ENCODE peak calls at places on chromosomes 4 and X, in six cellular contexts. V is AG10803, J is fibroblast of mammary gland, I is glutamatergic neuron, S is BE2C, B is AG09319. P is an unnamed sample.

GRCh38 chrX:40628506-40628905 is 5.3 kb downstream of the MPC1L start:
- DNase-seq in I (no peak), S (no peak), B (no peak), V (peak), J (no peak), P (no peak)

GRCh38 chrX:22081475-22082092 is 49.5 kb downstream of the PHEX start:
- DNase-seq in I (peak), S (peak), V (peak), J (peak), B (no peak), P (peak)

GRCh38 chrX:44232100-44232499 is 111.4 kb downstream of the EFHC2 start:
- DNase-seq in B (no peak), J (no peak), I (no peak), V (no peak), S (no peak), P (no peak)

GRCh38 chr4:2357821-2358745 is 60.4 kb downstream of the ZFYVE28 start:
- DNase-seq in V (no peak), I (no peak), B (no peak), J (no peak), S (no peak), P (no peak)

GRCh38 chrX:47156611-47157520 is 11.8 kb downstream of the RBM10 start:
- DNase-seq in J (no peak), I (no peak), B (no peak), S (no peak), V (no peak), P (no peak)

GRCh38 chrX:149630681-149631292 is 805 bp downstream of the TMEM185A start:
- DNase-seq in J (peak), B (peak), S (no peak), I (peak), V (peak), P (no peak)

GRCh38 chr4:79181190-79181589 is 144.7 kb downstream of the NAA11 start:
- DNase-seq in I (no peak), V (no peak), J (no peak), S (no peak), B (no peak), P (peak)

GRCh38 chr4:17335371-17335770 is 176.5 kb downstream of the QDPR start:
- DNase-seq in J (no peak), V (no peak), B (no peak), I (no peak), S (no peak), P (no peak)

GRCh38 chrX:46836701-46837542 is at the start of gene RP2:
- DNase-seq in I (peak), S (peak), V (peak), J (peak), B (peak), P (peak)

GRCh38 chrX:18377802-18378201 is 23.3 kb upstream of the SCML2 start:
- DNase-seq in S (peak), V (peak), B (no peak), J (peak), I (peak), P (peak)

GRCh38 chrX:153984351-153985178 is 12.0 kb downstream of the TMEM187 start:
- DNase-seq in V (no peak), S (no peak), J (no peak), I (no peak), B (no peak), P (no peak)

GRCh38 chr4:48275247-48275646 is 5.6 kb upstream of the TEC start:
- DNase-seq in V (peak), B (no peak), J (peak), I (no peak), S (no peak), P (no peak)

GRCh38 chr4:176066757-176067156 is 1.1 kb downstream of the WDR17 start:
- DNase-seq in V (no peak), B (no peak), S (no peak), J (no peak), I (no peak), P (no peak)

GRCh38 chrX:107298276-107298675 is 91.9 kb downstream of the DNAAF6 start:
- DNase-seq in J (no peak), I (no peak), S (no peak), V (no peak), B (no peak), P (no peak)

GRCh38 chr4:140014284-140014683 is 139.7 kb downstream of the MAML3 start:
- DNase-seq in J (peak), B (no peak), V (no peak), I (no peak), S (no peak), P (no peak)

GRCh38 chr4:156512622-156513021 is 459.0 kb downstream of the PDGFC start:
- DNase-seq in B (peak), S (no peak), J (peak), V (peak), I (no peak), P (no peak)

GRCh38 chr4:39637572-39638357 is 900 bp downstream of the SMIM14 start:
- DNase-seq in B (no peak), V (peak), I (peak), J (peak), S (peak), P (peak)

GRCh38 chrX:74162199-74162598 is 141.8 kb upstream of the ZCCHC13 start:
- DNase-seq in V (no peak), J (no peak), B (no peak), I (no peak), S (no peak), P (no peak)

GRCh38 chr4:90753068-90753467 is 625.9 kb downstream of the CCSER1 start:
- DNase-seq in I (no peak), V (no peak), B (no peak), J (no peak), S (no peak), P (no peak)

GRCh38 chr4:78267790-78268189 is 210.7 kb downstream of the FRAS1 start:
- DNase-seq in J (no peak), I (no peak), V (no peak), S (no peak), B (no peak), P (no peak)

GRCh38 chr4:122539861-122540465 is 80.9 kb downstream of the IL21 start:
- DNase-seq in B (no peak), I (no peak), S (no peak), V (no peak), J (no peak), P (no peak)

GRCh38 chr4:113106076-113106475 is 56.6 kb downstream of the ANK2 start:
- DNase-seq in I (no peak), V (peak), J (peak), S (no peak), B (peak), P (no peak)

GRCh38 chrX:96987228-96987627 is 103.5 kb downstream of the RPA4 start:
- DNase-seq in B (no peak), I (no peak), J (peak), S (no peak), V (peak), P (no peak)

GRCh38 chrX:39112143-39112542 is 310.9 kb downstream of the MID1IP1 start:
- DNase-seq in J (peak), B (no peak), I (no peak), S (no peak), V (peak), P (no peak)

GRCh38 chr4:17781072-17781830 is at the start of gene FAM184B:
- DNase-seq in J (no peak), V (no peak), S (peak), B (no peak), I (peak), P (peak)

GRCh38 chrX:45771114-45771513 is 570.4 kb upstream of the DIPK2B start:
- DNase-seq in V (peak), B (peak), S (no peak), I (no peak), J (peak), P (no peak)

GRCh38 chrX:71366674-71367256 is 608 bp downstream of the TAF1 start:
- DNase-seq in V (peak), J (no peak), S (peak), I (peak), B (no peak), P (peak)

GRCh38 chr4:8910822-8911310 is 39.2 kb upstream of the HMX1 start:
- DNase-seq in I (no peak), J (no peak), V (no peak), S (no peak), B (no peak), P (no peak)

GRCh38 chrX:119763175-119763574 is 4.8 kb downstream of the SOWAHD start:
- DNase-seq in I (no peak), J (peak), V (peak), B (peak), S (no peak), P (no peak)

GRCh38 chr4:83639849-83640493 is 104.1 kb downstream of the GPAT3 start:
- DNase-seq in I (no peak), V (peak), S (peak), B (peak), J (peak), P (peak)

GRCh38 chrX:15866141-15866540 is 11.5 kb upstream of the AP1S2 start:
- DNase-seq in J (no peak), I (no peak), V (no peak), S (no peak), B (no peak), P (no peak)

GRCh38 chrX:14802943-14803710 is 69.7 kb downstream of the FANCB start:
- DNase-seq in I (no peak), S (no peak), V (peak), J (peak), B (peak), P (no peak)

GRCh38 chr4:158172558-158173258 is at the start of gene GASK1B:
- DNase-seq in V (peak), B (peak), S (peak), J (peak), I (no peak), P (peak)

GRCh38 chr4:2178986-2179385 is 62.9 kb downstream of the HAUS3 start:
- DNase-seq in S (no peak), B (no peak), J (no peak), I (no peak), V (no peak), P (no peak)

GRCh38 chrX:11553594-11553993 is 112.1 kb downstream of the ARHGAP6 start:
- DNase-seq in S (no peak), B (no peak), I (no peak), J (no peak), V (no peak), P (no peak)

GRCh38 chrX:11557120-11557519 is 108.6 kb downstream of the ARHGAP6 start:
- DNase-seq in B (no peak), V (peak), I (no peak), J (peak), S (no peak), P (no peak)

GRCh38 chrX:11555759-11556158 is 110.0 kb downstream of the ARHGAP6 start:
- DNase-seq in V (peak), B (no peak), I (no peak), J (peak), S (no peak), P (no peak)

GRCh38 chrX:11562570-11562969 is 103.2 kb downstream of the ARHGAP6 start:
- DNase-seq in J (no peak), B (no peak), I (no peak), V (no peak), S (no peak), P (no peak)

DNA sequence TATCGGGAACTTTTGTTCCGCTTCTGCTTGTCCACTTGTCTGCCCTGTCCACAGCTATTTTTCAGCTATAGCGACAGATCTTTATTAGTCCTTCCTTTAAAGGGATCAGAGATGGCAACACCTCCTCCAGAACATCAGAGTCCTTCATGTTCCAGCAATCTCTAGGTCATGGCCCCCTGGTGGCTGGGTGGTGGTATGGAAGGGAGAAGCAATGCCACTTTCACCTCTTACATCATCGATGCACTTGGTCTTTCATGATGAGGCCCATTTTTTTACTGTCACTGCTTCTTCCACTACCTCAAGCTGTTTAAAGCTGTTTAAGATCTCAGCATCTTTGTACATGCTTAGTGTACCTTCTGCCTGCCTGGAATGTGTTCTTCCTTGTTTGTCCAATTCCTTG is 106.7 kb downstream of the ARHGAP6 start:
- DNase-seq in I (peak), B (no peak), J (no peak), V (no peak), S (peak), P (peak)
- TF ChIP-seq CTCF in I (peak), B (no peak), J (peak), V (no peak), S (peak), P (peak)

DNA sequence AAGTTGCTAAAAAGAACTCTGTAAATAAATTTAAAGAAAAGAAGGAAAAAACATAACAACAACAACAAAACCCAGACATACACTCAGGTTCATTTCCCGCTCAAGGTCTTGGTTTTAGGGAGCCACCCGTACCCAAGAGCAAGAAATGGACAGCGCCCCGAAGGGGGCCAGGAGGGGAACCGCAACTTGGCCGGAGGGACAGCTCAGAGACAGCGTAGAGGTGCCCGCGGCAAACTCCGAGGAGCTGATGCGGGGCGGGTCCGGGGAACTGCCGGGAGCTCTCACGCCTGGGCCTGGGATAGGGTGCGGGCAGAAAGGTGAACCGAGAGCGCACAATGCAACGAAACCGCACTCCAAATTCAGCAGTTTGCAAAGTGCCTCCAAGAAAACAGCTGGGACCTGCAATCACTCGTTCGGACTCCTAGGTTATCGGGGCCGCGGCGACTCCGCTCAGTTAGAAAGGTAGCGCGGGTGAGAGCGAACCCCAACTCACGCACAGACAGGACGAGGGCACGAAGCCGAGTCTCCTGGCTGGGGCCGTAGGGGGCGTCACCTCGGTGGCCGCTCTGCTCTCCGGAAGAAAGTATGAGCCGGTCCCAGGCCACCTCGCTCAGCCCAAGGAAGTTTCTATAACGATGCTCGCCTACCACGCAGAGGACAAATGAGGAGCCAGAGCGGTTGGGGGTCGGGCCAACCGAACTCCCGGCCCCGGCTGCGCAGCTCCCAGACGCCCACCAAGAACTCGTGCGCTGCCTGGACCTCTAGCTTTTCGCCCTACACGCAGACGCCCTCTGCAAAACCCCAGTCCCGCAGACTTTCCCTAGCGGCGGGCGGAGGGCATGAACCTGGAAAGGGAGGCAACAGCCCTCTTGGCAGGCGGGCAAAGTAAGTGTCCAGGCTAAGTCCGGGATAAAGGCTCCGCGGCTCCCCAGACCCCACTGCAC is 1.4 kb downstream of the NDNF start:
- DNase-seq in V (peak), I (peak), S (peak), B (no peak), J (peak), P (peak)
- TF ChIP-seq CTCF in V (peak), I (peak), S (peak), B (peak), J (peak), P (peak)

DNA sequence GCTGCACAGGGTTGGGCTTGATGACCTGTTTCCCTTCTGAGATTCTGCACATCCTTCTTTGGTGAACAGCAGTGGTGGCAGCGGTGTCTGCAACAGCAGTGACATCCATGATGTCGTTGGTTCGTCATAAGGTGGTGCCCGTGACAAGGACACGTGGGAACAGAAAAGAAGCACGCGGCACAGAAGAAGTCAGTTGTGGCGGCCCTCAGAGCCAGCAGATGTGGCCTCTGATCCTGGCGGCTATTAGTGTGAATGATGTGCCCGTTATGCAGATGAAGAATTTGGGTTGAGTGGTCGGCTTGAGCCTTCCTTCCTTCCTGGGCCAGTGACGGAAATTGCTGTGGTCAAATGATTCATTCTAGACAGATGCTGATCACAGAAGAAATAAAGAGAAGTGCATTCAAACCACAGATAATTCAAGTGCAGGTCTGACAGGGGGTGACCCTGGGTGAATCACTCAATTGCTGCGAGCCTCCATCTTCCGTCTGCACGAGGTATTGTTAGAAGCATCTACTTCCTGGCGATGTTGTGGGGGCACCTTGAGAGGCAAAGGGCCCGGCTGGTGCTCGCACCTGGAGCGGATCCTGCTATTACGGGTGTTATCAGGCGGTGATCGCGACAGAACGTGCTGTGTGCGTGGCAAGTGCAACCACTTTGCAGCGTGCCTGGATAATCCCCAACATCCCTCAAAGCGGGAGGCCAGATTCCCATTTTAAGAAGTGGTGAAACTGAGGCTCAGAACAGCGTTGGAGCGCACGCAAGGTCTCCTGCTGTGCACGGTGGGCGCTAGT is 215.2 kb upstream of the PSAPL1 start:
- DNase-seq in J (peak), S (no peak), I (no peak), B (peak), V (peak), P (no peak)
- TF ChIP-seq CTCF in J (no peak), S (no peak), I (no peak), B (no peak), V (peak), P (no peak)

GRCh38 chrX:135015526-135016245 is 6.7 kb downstream of the RTL8B start:
- DNase-seq in J (no peak), V (no peak), I (no peak), S (no peak), B (no peak), P (no peak)
- TF ChIP-seq CTCF in J (no peak), V (no peak), I (no peak), S (no peak), B (no peak), P (no peak)

DNA sequence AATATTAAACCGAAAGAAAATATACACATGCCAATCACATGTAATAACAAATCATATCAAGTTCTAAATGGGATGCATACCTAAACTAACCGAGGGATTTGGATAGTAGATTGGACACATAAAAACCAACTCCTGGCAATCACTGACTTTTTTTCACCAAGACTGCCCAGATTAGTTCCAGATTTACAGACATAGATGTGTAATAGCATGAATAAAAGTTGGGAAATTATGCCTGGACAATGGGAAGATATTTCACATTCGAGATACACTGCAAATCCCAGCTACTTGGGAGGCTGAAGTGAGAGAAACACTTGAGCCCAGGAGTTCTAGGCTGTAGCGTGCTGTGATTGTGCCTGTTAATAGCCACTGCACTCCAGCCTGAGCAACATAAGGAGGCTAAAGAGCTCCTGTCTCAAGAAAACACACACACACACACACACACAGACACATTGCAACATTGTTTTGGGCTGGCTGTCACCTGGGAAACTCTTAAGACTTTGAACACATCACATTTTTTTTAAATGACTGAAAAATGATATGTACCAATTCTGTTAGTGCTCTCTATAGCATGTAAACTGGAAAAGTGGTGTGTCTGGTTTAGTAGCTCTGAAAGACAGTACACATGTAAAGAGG is 5.7 kb downstream of the RAB40A start:
- DNase-seq in I (no peak), V (peak), J (peak), S (no peak), B (no peak), P (no peak)
- TF ChIP-seq CTCF in I (no peak), V (no peak), J (no peak), S (no peak), B (no peak), P (no peak)

GRCh38 chr4:36676139-36677050 is 395.0 kb downstream of the DTHD1 start:
- DNase-seq in I (no peak), B (no peak), J (no peak), S (no peak), V (no peak), P (no peak)

DNA sequence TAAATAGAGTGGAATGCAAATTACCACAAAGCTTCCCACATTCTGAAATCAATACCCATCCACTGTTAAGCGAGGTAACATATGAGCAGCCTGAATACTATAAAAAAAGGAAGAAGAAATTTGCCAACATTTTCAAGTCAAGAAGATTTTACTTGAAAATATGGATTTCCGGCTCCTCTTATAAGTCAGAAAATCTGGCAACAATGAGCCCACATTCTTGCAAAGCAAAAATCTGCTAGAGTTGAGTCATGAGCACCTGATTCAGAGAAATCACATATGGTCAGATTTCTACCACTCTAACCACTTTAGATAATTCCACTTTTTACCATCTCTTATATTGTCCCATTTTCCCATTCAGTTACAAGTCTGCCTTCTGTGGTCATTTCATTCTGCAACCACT is 395.7 kb downstream of the DTHD1 start:
- DNase-seq in I (no peak), V (no peak), S (no peak), B (no peak), J (no peak), P (no peak)
- TF ChIP-seq CTCF in I (no peak), V (no peak), S (no peak), B (no peak), J (no peak), P (no peak)

GRCh38 chr4:154503598-154503997 is 12.0 kb upstream of the DCHS2 start:
- DNase-seq in S (no peak), I (no peak), J (peak), B (no peak), V (peak), P (no peak)
- TF ChIP-seq CTCF in S (peak), I (peak), J (peak), B (peak), V (peak), P (peak)

GRCh38 chrX:122579036-122579435 is 605.0 kb upstream of the GRIA3 start:
- DNase-seq in B (no peak), V (no peak), I (no peak), J (no peak), S (no peak), P (no peak)
- TF ChIP-seq CTCF in B (no peak), V (no peak), I (no peak), J (no peak), S (no peak), P (no peak)